ENCODE peak calls at places on chromosomes 2 and 18, in eight cellular contexts. One of them, this sample, is unnamed.

GRCh38 chr2:238791345-238791744 is 56.5 kb upstream of the TWIST2 start:
- DNase-seq in neuronal stem cell: no peak
- DNase-seq in GM13977: no peak
- DNase-seq in vagina: no peak
- DNase-seq in GM23248: peak; percentile 80
- DNase-seq in HCEC 1CT: no peak
- DNase-seq in mesothelial cell of epicardium: no peak
- DNase-seq in AG08395: peak; percentile 51
- DNase-seq in this sample: no peak

GRCh38 chr18:13893418-13893760 is 21.9 kb downstream of the MC2R start:
- DNase-seq in neuronal stem cell: no peak
- DNase-seq in GM13977: peak; percentile 82
- DNase-seq in vagina: no peak
- DNase-seq in GM23248: no peak
- DNase-seq in HCEC 1CT: no peak
- DNase-seq in mesothelial cell of epicardium: no peak
- DNase-seq in AG08395: no peak
- DNase-seq in this sample: no peak

GRCh38 chr2:168814046-168814445 is 11.6 kb downstream of the NOSTRIN start:
- DNase-seq in neuronal stem cell: no peak
- DNase-seq in GM13977: no peak
- DNase-seq in vagina: no peak
- DNase-seq in GM23248: peak; percentile 38
- DNase-seq in HCEC 1CT: no peak
- DNase-seq in mesothelial cell of epicardium: no peak
- DNase-seq in AG08395: no peak
- DNase-seq in this sample: no peak

GRCh38 chr2:76613330-76613729 is 902.6 kb upstream of the GCFC2 start:
- DNase-seq in neuronal stem cell: no peak
- DNase-seq in GM13977: no peak
- DNase-seq in vagina: no peak
- DNase-seq in GM23248: no peak
- DNase-seq in HCEC 1CT: no peak
- DNase-seq in mesothelial cell of epicardium: no peak
- DNase-seq in AG08395: no peak
- DNase-seq in this sample: no peak

GRCh38 chr2:58369594-58369993 is 128.5 kb upstream of the FANCL start:
- DNase-seq in neuronal stem cell: no peak
- DNase-seq in GM13977: no peak
- DNase-seq in vagina: no peak
- DNase-seq in GM23248: no peak
- DNase-seq in HCEC 1CT: no peak
- DNase-seq in mesothelial cell of epicardium: no peak
- DNase-seq in AG08395: no peak
- DNase-seq in this sample: no peak

GRCh38 chr2:141027221-141027620 is 1103.6 kb downstream of the LRP1B start:
- DNase-seq in neuronal stem cell: no peak
- DNase-seq in GM13977: no peak
- DNase-seq in vagina: no peak
- DNase-seq in GM23248: no peak
- DNase-seq in HCEC 1CT: no peak
- DNase-seq in mesothelial cell of epicardium: no peak
- DNase-seq in AG08395: no peak
- DNase-seq in this sample: no peak

GRCh38 chr2:4653989-4654388 is 950.6 kb downstream of the DCDC2C start:
- DNase-seq in neuronal stem cell: no peak
- DNase-seq in GM13977: no peak
- DNase-seq in vagina: no peak
- DNase-seq in GM23248: no peak
- DNase-seq in HCEC 1CT: no peak
- DNase-seq in mesothelial cell of epicardium: no peak
- DNase-seq in AG08395: no peak
- DNase-seq in this sample: no peak

GRCh38 chr2:209496586-209496982 is 72.7 kb downstream of the MAP2 start:
- DNase-seq in neuronal stem cell: no peak
- DNase-seq in GM13977: no peak
- DNase-seq in vagina: no peak
- DNase-seq in GM23248: peak; percentile 55
- DNase-seq in HCEC 1CT: no peak
- DNase-seq in mesothelial cell of epicardium: no peak
- DNase-seq in AG08395: peak; percentile 21
- DNase-seq in this sample: no peak

GRCh38 chr2:121363632-121364420 is 78.8 kb upstream of the TFCP2L1 start:
- DNase-seq in neuronal stem cell: no peak
- DNase-seq in GM13977: no peak
- DNase-seq in vagina: peak; percentile 58
- DNase-seq in GM23248: peak; percentile 90
- DNase-seq in HCEC 1CT: peak; percentile 70
- DNase-seq in mesothelial cell of epicardium: no peak
- DNase-seq in AG08395: peak; percentile 70
- DNase-seq in this sample: no peak

GRCh38 chr2:152298754-152299153 is 36.2 kb upstream of the FMNL2 start:
- DNase-seq in neuronal stem cell: no peak
- DNase-seq in GM13977: no peak
- DNase-seq in vagina: no peak
- DNase-seq in GM23248: peak; percentile 22
- DNase-seq in HCEC 1CT: peak; percentile 23
- DNase-seq in mesothelial cell of epicardium: no peak
- DNase-seq in AG08395: no peak
- DNase-seq in this sample: no peak

GRCh38 chr2:86695053-86695691 is 24.9 kb upstream of the RMND5A start:
- DNase-seq in neuronal stem cell: no peak
- DNase-seq in GM13977: no peak
- DNase-seq in vagina: no peak
- DNase-seq in GM23248: peak; percentile 11
- DNase-seq in HCEC 1CT: peak; percentile 57
- DNase-seq in mesothelial cell of epicardium: no peak
- DNase-seq in AG08395: no peak
- DNase-seq in this sample: no peak

GRCh38 chr2:118094503-118094902 is 6.2 kb downstream of the INSIG2 start:
- DNase-seq in neuronal stem cell: no peak
- DNase-seq in GM13977: no peak
- DNase-seq in vagina: no peak
- DNase-seq in GM23248: no peak
- DNase-seq in HCEC 1CT: no peak
- DNase-seq in mesothelial cell of epicardium: no peak
- DNase-seq in AG08395: no peak
- DNase-seq in this sample: no peak

GRCh38 chr2:226683196-226683595 is 116.4 kb downstream of the IRS1 start:
- DNase-seq in neuronal stem cell: no peak
- DNase-seq in GM13977: no peak
- DNase-seq in vagina: no peak
- DNase-seq in GM23248: peak; percentile 71
- DNase-seq in HCEC 1CT: peak; percentile 49
- DNase-seq in mesothelial cell of epicardium: no peak
- DNase-seq in AG08395: peak; percentile 50
- DNase-seq in this sample: no peak

GRCh38 chr2:174035981-174036742 is 71.0 kb upstream of the SP3 start:
- DNase-seq in neuronal stem cell: no peak
- DNase-seq in GM13977: no peak
- DNase-seq in vagina: peak; percentile 65
- DNase-seq in GM23248: peak; percentile 92
- DNase-seq in HCEC 1CT: no peak
- DNase-seq in mesothelial cell of epicardium: no peak
- DNase-seq in AG08395: peak; percentile 64
- DNase-seq in this sample: no peak

GRCh38 chr2:121195036-121195435 is 90.0 kb downstream of the TFCP2L1 start:
- DNase-seq in neuronal stem cell: no peak
- DNase-seq in GM13977: no peak
- DNase-seq in vagina: no peak
- DNase-seq in GM23248: no peak
- DNase-seq in HCEC 1CT: no peak
- DNase-seq in mesothelial cell of epicardium: no peak
- DNase-seq in AG08395: no peak
- DNase-seq in this sample: no peak

GRCh38 chr2:229634574-229635185 is 79.7 kb downstream of the DNER start:
- DNase-seq in neuronal stem cell: peak; percentile 24
- DNase-seq in GM13977: no peak
- DNase-seq in vagina: no peak
- DNase-seq in GM23248: no peak
- DNase-seq in HCEC 1CT: no peak
- DNase-seq in mesothelial cell of epicardium: no peak
- DNase-seq in AG08395: no peak
- DNase-seq in this sample: no peak

GRCh38 chr2:28377984-28378678 is 14.5 kb upstream of the FOSL2 start:
- DNase-seq in neuronal stem cell: no peak
- DNase-seq in GM13977: no peak
- DNase-seq in vagina: no peak
- DNase-seq in GM23248: no peak
- DNase-seq in HCEC 1CT: no peak
- DNase-seq in mesothelial cell of epicardium: no peak
- DNase-seq in AG08395: no peak
- DNase-seq in this sample: no peak

GRCh38 chr2:14720319-14720718 is 87.8 kb downstream of the LRATD1 start:
- DNase-seq in neuronal stem cell: no peak
- DNase-seq in GM13977: no peak
- DNase-seq in vagina: no peak
- DNase-seq in GM23248: peak; percentile 29
- DNase-seq in HCEC 1CT: peak; percentile 65
- DNase-seq in mesothelial cell of epicardium: no peak
- DNase-seq in AG08395: no peak
- DNase-seq in this sample: no peak

GRCh38 chr2:46747297-46747818 is 168.2 kb downstream of the MCFD2 start:
- DNase-seq in neuronal stem cell: no peak
- DNase-seq in GM13977: peak; percentile 7
- DNase-seq in vagina: no peak
- DNase-seq in GM23248: no peak
- DNase-seq in HCEC 1CT: no peak
- DNase-seq in mesothelial cell of epicardium: no peak
- DNase-seq in AG08395: no peak
- DNase-seq in this sample: no peak